ENCODE peak calls at places on chromosomes 5 and 9, in five cellular contexts. N is ovary; U is Peyer's patch; D is CD8-positive, alpha-beta T cell; W is heart right ventricle. C is an unnamed sample.

GRCh38 chr9:18365651-18366050 is 108.3 kb upstream of the ADAMTSL1 start:
- DNase-seq in U (no peak), D (no peak), W (no peak), N (no peak), C (no peak)

GRCh38 chr9:115250646-115251045 is 132.7 kb upstream of the TNC start:
- DNase-seq in N (no peak), D (no peak), U (no peak), W (no peak), C (peak)

GRCh38 chr5:56206126-56206525 is 27.0 kb downstream of the ANKRD55 start:
- DNase-seq in N (no peak), W (no peak), D (no peak), U (no peak), C (no peak)

GRCh38 chr5:58543723-58544122 is 39.2 kb upstream of the RAB3C start:
- DNase-seq in W (no peak), N (no peak), D (no peak), U (no peak), C (no peak)

GRCh38 chr5:115033861-115034260 is 135.8 kb downstream of the TRIM36 start:
- DNase-seq in W (no peak), N (no peak), D (no peak), U (no peak), C (no peak)

GRCh38 chr9:124794902-124795491 is 18.1 kb downstream of the OLFML2A start:
- DNase-seq in W (no peak), D (no peak), N (no peak), U (no peak), C (no peak)

GRCh38 chr5:80382488-80382887 is 25.4 kb upstream of the ZFYVE16 start:
- DNase-seq in W (no peak), D (no peak), U (no peak), N (no peak), C (no peak)

GRCh38 chr5:77499973-77500372 is 7.9 kb upstream of the WDR41 start:
- DNase-seq in U (no peak), D (no peak), N (no peak), W (no peak), C (no peak)

GRCh38 chr5:132103380-132103951 is 29.9 kb downstream of the CSF2 start:
- DNase-seq in N (peak), D (peak), W (peak), U (no peak), C (peak)

GRCh38 chr5:38420691-38421395 is 135.6 kb downstream of the LIFR start:
- DNase-seq in D (peak), U (no peak), W (peak), N (peak), C (peak)

GRCh38 chr5:38932854-38933408 is 87.1 kb downstream of the OSMR start:
- DNase-seq in W (no peak), D (no peak), N (no peak), U (no peak), C (no peak)

GRCh38 chr9:132185164-132186009 is 23.5 kb downstream of the NTNG2 start:
- DNase-seq in W (no peak), N (no peak), D (no peak), U (no peak), C (no peak)

GRCh38 chr5:149847611-149848010 is 97.0 kb downstream of the PDE6A start:
- DNase-seq in U (no peak), D (no peak), W (no peak), N (no peak), C (no peak)

GRCh38 chr9:113737414-113738271 is 138.5 kb upstream of the ZNF618 start:
- DNase-seq in N (peak), D (peak), W (peak), U (no peak), C (peak)

GRCh38 chr9:114902773-114903589 is 27.4 kb downstream of the TNFSF8 start:
- DNase-seq in N (no peak), U (no peak), W (no peak), D (no peak), C (no peak)

GRCh38 chr5:126998201-126998631 is 32.1 kb downstream of the MARCHF3 start:
- DNase-seq in N (no peak), W (no peak), D (no peak), U (no peak), C (no peak)

GRCh38 chr5:85077581-85077980 is 692.9 kb upstream of the EDIL3 start:
- DNase-seq in D (no peak), W (no peak), U (no peak), N (no peak), C (no peak)

GRCh38 chr5:161696992-161697391 is 11.5 kb downstream of the GABRA6 start:
- DNase-seq in D (no peak), N (no peak), W (no peak), U (no peak), C (no peak)

GRCh38 chr9:12554636-12555035 is 138.5 kb upstream of the TYRP1 start:
- DNase-seq in W (no peak), U (no peak), D (no peak), N (no peak), C (no peak)

GRCh38 chr5:91556-92263 is at the start of gene PLEKHG4B:
- DNase-seq in U (no peak), W (no peak), D (no peak), N (no peak), C (no peak)
- H3K27ac ChIP-seq in U (no peak), W (no peak), D (no peak), N (no peak), C (no peak)

GRCh38 chr9:123084256-123084655 is 50.8 kb downstream of the GPR21 start:
- DNase-seq in W (no peak), D (no peak), N (no peak), U (no peak), C (no peak)
- TF ChIP-seq CTCF in W (no peak), D (no peak), N (no peak), U (no peak), C (no peak)

GRCh38 chr9:130665029-130665430 is 636 bp downstream of the PRDM12 start:
- DNase-seq in U (no peak), D (no peak), N (no peak), W (no peak), C (no peak)
- H3K4me3 ChIP-seq in U (no peak), D (no peak), N (no peak), W (no peak), C (no peak)

DNA sequence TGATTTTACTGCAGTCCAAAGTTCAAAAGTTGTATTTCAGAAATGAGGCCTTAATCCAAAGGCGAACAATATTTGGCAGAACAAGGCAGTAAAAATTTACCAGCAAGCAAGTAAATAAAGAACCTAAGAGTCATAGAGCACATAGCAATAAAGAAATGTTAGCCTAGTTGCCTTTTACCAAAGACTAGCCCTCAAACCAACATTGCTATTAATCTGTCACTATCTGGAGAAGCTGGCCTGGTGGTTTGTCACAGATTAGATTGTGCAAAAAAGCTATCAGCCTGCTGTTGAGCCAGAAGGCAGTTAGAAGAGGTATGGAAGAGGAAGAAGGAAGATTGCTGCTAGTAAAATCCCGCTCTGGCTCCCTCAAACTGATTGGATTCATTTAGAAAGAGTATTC is 304.7 kb upstream of the KLF4 start:
- DNase-seq in W (no peak), N (no peak), U (no peak), D (no peak), C (no peak)
- H3K27ac ChIP-seq in W (no peak), N (no peak), U (peak), D (no peak), C (no peak)

GRCh38 chr9:99351647-99352046 is 129.6 kb downstream of the SEC61B start:
- DNase-seq in W (no peak), U (no peak), N (no peak), D (no peak), C (no peak)
- TF ChIP-seq CTCF in W (no peak), U (no peak), N (no peak), D (no peak), C (no peak)

GRCh38 chr9:137486545-137487453 is 27.7 kb upstream of the NSMF start:
- DNase-seq in U (no peak), N (no peak), W (no peak), D (no peak), C (no peak)
- H3K4me3 ChIP-seq in U (no peak), N (no peak), W (no peak), D (no peak), C (no peak)